ENCODE peak calls at places on chromosome 12, in six cellular contexts. D is GM10248, I is foreskin fibroblast, L is coronary artery, M is A549, X is hepatocyte. V is an unnamed sample.

GRCh38 chr12:12791756-12792346 is 6.4 kb downstream of the APOLD1 start:
- DNase-seq in D (no peak), I (peak), L (no peak), M (peak), X (peak), V (no peak)

GRCh38 chr12:9750276-9751203 is 10.2 kb downstream of the CD69 start:
- DNase-seq in D (peak), I (peak), L (no peak), M (peak), X (peak), V (no peak)

GRCh38 chr12:11584213-11584855 is 65.1 kb upstream of the ETV6 start:
- DNase-seq in D (no peak), I (peak), L (no peak), M (no peak), X (no peak), V (no peak)

GRCh38 chr12:132454154-132454948 is 35.6 kb upstream of the FBRSL1 start:
- DNase-seq in D (no peak), I (no peak), L (no peak), M (no peak), X (no peak), V (no peak)

GRCh38 chr12:115485967-115486366 is 791.5 kb downstream of the MED13L start:
- DNase-seq in D (no peak), I (no peak), L (no peak), M (no peak), X (no peak), V (no peak)

GRCh38 chr12:34398706-34399630 is 376.7 kb downstream of the ALG10 start:
- DNase-seq in D (peak), I (no peak), L (peak), M (no peak), X (peak), V (peak)

GRCh38 chr12:4985820-4986219 is 57.9 kb upstream of the KCNA5 start:
- DNase-seq in D (no peak), I (no peak), L (no peak), M (no peak), X (no peak), V (no peak)

GRCh38 chr12:19546611-19547162 is 107.4 kb downstream of the AEBP2 start:
- DNase-seq in D (no peak), I (peak), L (no peak), M (no peak), X (no peak), V (no peak)

GRCh38 chr12:99128246-99128645 is 483.2 kb downstream of the APAF1 start:
- DNase-seq in D (no peak), I (no peak), L (no peak), M (no peak), X (no peak), V (no peak)

GRCh38 chr12:124776126-124776513 is 87.5 kb downstream of the SCARB1 start:
- DNase-seq in D (no peak), I (peak), L (no peak), M (no peak), X (no peak), V (no peak)

GRCh38 chr12:93322784-93323183 is 54.9 kb upstream of the NUDT4 start:
- DNase-seq in D (no peak), I (peak), L (no peak), M (peak), X (no peak), V (no peak)

GRCh38 chr12:67667276-67668073 is 18.9 kb downstream of the DYRK2 start:
- DNase-seq in D (no peak), I (peak), L (no peak), M (no peak), X (no peak), V (no peak)

GRCh38 chr12:70733385-70733784 is 96.2 kb upstream of the PTPRB start:
- DNase-seq in D (peak), I (peak), L (no peak), M (peak), X (peak), V (no peak)

GRCh38 chr12:46942579-46942978 is 116.8 kb upstream of the SLC38A4 start:
- DNase-seq in D (no peak), I (peak), L (no peak), M (no peak), X (no peak), V (no peak)

GRCh38 chr12:101356794-101357193 is 50.8 kb downstream of the ARL1 start:
- DNase-seq in D (no peak), I (no peak), L (no peak), M (no peak), X (no peak), V (no peak)

GRCh38 chr12:130185455-130186100 is 23.3 kb downstream of the FZD10 start:
- DNase-seq in D (no peak), I (no peak), L (peak), M (no peak), X (no peak), V (no peak)

GRCh38 chr12:111444314-111444705 is 38.6 kb downstream of the SH2B3 start:
- DNase-seq in D (peak), I (peak), L (no peak), M (no peak), X (no peak), V (no peak)

GRCh38 chr12:57130941-57131340 is 2.7 kb downstream of the LRP1 start:
- DNase-seq in D (no peak), I (no peak), L (no peak), M (no peak), X (peak), V (no peak)

GRCh38 chr12:105640780-105641179 is 310.3 kb downstream of the C12orf75 start:
- DNase-seq in D (no peak), I (no peak), L (no peak), M (no peak), X (no peak), V (no peak)

GRCh38 chr12:13404111-13404628 is 207.6 kb downstream of the EMP1 start:
- DNase-seq in D (no peak), I (no peak), L (no peak), M (no peak), X (no peak), V (no peak)

GRCh38 chr12:121145221-121145620 is 12.5 kb downstream of the P2RX7 start:
- DNase-seq in D (no peak), I (peak), L (no peak), M (no peak), X (no peak), V (no peak)

GRCh38 chr12:50302686-50303085 is 19.4 kb upstream of the LIMA1 start:
- DNase-seq in D (no peak), I (peak), L (no peak), M (no peak), X (no peak), V (peak)

DNA sequence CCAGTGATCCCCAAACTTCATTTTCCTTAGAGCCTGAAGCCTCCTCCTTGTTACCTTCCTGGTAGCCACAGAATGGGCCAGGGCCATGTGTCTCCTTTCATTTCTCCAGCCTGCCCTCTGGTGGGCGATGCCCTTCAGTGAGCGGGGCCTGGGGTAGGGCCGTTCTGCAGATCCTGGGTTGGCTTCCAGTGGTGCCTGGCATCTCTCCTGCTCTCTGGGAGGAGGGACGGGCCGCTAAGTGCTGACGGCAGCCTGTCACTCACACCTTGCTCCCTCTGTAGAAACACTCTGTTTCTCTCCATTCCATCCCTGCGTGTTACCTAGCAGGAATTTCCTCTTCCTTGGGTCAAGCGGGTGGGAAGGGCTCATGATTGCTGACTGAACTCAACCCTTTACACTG is 232.1 kb downstream of the CACNA1C start:
- DNase-seq in D (peak), I (peak), L (no peak), M (peak), X (peak), V (peak)
- TF ChIP-seq CTCF in D (peak), I (peak), L (no peak), M (peak), X (peak), V (peak)

GRCh38 chr12:14901228-14901562 is 15.5 kb upstream of the MGP start:
- DNase-seq in D (no peak), I (no peak), L (no peak), M (peak), X (no peak), V (no peak)
- TF ChIP-seq CTCF in D (no peak), I (no peak), L (no peak), M (no peak), X (no peak), V (no peak)

DNA sequence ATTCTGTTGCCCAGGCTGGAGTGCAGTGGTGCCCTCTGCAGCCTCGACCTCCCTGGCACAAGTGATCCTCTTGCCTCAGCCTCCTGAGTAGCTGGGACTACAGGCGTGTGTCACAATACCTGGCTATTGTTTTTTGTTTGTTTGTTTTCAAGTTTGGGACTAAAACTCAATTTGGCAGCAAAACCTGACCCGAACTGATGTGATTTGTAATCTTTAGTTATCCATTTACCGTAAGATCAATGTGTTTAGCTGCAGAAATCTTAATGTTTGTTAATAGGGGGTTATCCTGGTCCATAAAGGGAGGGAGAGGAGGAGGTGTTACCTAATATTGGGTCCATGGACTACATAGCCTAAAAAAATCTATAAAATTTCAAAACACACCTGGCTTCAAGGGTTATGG is 738 bp upstream of the C1S start:
- DNase-seq in D (no peak), I (no peak), L (peak), M (no peak), X (no peak), V (no peak)
- TF ChIP-seq CTCF in D (no peak), I (no peak), L (no peak), M (no peak), X (no peak), V (no peak)

GRCh38 chr12:109433618-109434017 is 43.5 kb downstream of the KCTD10 start:
- DNase-seq in D (no peak), I (no peak), L (no peak), M (no peak), X (no peak), V (no peak)
- TF ChIP-seq CTCF in D (no peak), I (peak), L (no peak), M (no peak), X (peak), V (peak)

GRCh38 chr12:42325326-42325775 is 543 bp downstream of the ZCRB1 start:
- DNase-seq in D (no peak), I (no peak), L (no peak), M (no peak), X (no peak), V (no peak)
- TF ChIP-seq CTCF in D (no peak), I (no peak), L (no peak), M (no peak), X (no peak), V (no peak)